ENCODE peak calls at places on chromosomes 16 and 17, in ten cellular contexts. One of them, this sample, is unnamed.

GRCh38 chr17:72879877-72880276 is 212.6 kb downstream of the SLC39A11 start:
- DNase-seq in mesothelial cell of epicardium: no peak
- DNase-seq in GM12878: no peak
- DNase-seq in B cell: no peak
- DNase-seq in RWPE1: no peak
- DNase-seq in neural crest cell: no peak
- DNase-seq in kidney epithelial cell: no peak
- DNase-seq in pancreas: no peak
- DNase-seq in fibroblast of mammary gland: no peak
- DNase-seq in adrenal gland: no peak
- DNase-seq in this sample: no peak

GRCh38 chr17:44279586-44280344 is 11.8 kb upstream of the SLC4A1 start:
- DNase-seq in mesothelial cell of epicardium: no peak
- DNase-seq in adrenal gland: peak
- DNase-seq in fibroblast of mammary gland: peak
- DNase-seq in kidney epithelial cell: peak
- DNase-seq in GM12878: peak
- DNase-seq in pancreas: peak
- DNase-seq in B cell: no peak
- DNase-seq in neural crest cell: peak
- DNase-seq in RWPE1: peak
- DNase-seq in this sample: peak

GRCh38 chr17:48322060-48322459 is 108.0 kb downstream of the SKAP1 start:
- DNase-seq in B cell: no peak
- DNase-seq in kidney epithelial cell: no peak
- DNase-seq in GM12878: no peak
- DNase-seq in adrenal gland: no peak
- DNase-seq in pancreas: no peak
- DNase-seq in RWPE1: no peak
- DNase-seq in fibroblast of mammary gland: peak
- DNase-seq in neural crest cell: no peak
- DNase-seq in mesothelial cell of epicardium: no peak
- DNase-seq in this sample: no peak

GRCh38 chr17:79082311-79083190 is 7.9 kb downstream of the ENGASE start:
- DNase-seq in RWPE1: peak
- DNase-seq in pancreas: no peak
- DNase-seq in kidney epithelial cell: no peak
- DNase-seq in GM12878: no peak
- DNase-seq in adrenal gland: peak
- DNase-seq in neural crest cell: peak
- DNase-seq in fibroblast of mammary gland: peak
- DNase-seq in B cell: peak
- DNase-seq in mesothelial cell of epicardium: peak
- DNase-seq in this sample: peak

GRCh38 chr16:1324286-1324826 is 9.1 kb upstream of the BAIAP3 start:
- DNase-seq in GM12878: no peak
- DNase-seq in mesothelial cell of epicardium: no peak
- DNase-seq in pancreas: no peak
- DNase-seq in fibroblast of mammary gland: no peak
- DNase-seq in RWPE1: no peak
- DNase-seq in B cell: no peak
- DNase-seq in adrenal gland: no peak
- DNase-seq in neural crest cell: no peak
- DNase-seq in kidney epithelial cell: no peak
- DNase-seq in this sample: no peak

GRCh38 chr17:34598161-34598776 is 18.9 kb downstream of the TMEM132E start:
- DNase-seq in neural crest cell: peak
- DNase-seq in GM12878: no peak
- DNase-seq in pancreas: no peak
- DNase-seq in mesothelial cell of epicardium: peak
- DNase-seq in RWPE1: no peak
- DNase-seq in kidney epithelial cell: no peak
- DNase-seq in B cell: no peak
- DNase-seq in adrenal gland: no peak
- DNase-seq in fibroblast of mammary gland: no peak
- DNase-seq in this sample: no peak

GRCh38 chr16:31128711-31129567 is 6.6 kb downstream of the PRSS8 start:
- DNase-seq in pancreas: peak
- DNase-seq in kidney epithelial cell: no peak
- DNase-seq in fibroblast of mammary gland: no peak
- DNase-seq in neural crest cell: no peak
- DNase-seq in GM12878: no peak
- DNase-seq in RWPE1: no peak
- DNase-seq in mesothelial cell of epicardium: no peak
- DNase-seq in B cell: no peak
- DNase-seq in adrenal gland: no peak
- DNase-seq in this sample: no peak

GRCh38 chr16:71882505-71883192 is 1.3 kb downstream of the ZNF821 start:
- DNase-seq in GM12878: peak
- DNase-seq in B cell: peak
- DNase-seq in adrenal gland: peak
- DNase-seq in fibroblast of mammary gland: peak
- DNase-seq in neural crest cell: peak
- DNase-seq in mesothelial cell of epicardium: peak
- DNase-seq in kidney epithelial cell: no peak
- DNase-seq in RWPE1: peak
- DNase-seq in pancreas: peak
- DNase-seq in this sample: peak

DNA sequence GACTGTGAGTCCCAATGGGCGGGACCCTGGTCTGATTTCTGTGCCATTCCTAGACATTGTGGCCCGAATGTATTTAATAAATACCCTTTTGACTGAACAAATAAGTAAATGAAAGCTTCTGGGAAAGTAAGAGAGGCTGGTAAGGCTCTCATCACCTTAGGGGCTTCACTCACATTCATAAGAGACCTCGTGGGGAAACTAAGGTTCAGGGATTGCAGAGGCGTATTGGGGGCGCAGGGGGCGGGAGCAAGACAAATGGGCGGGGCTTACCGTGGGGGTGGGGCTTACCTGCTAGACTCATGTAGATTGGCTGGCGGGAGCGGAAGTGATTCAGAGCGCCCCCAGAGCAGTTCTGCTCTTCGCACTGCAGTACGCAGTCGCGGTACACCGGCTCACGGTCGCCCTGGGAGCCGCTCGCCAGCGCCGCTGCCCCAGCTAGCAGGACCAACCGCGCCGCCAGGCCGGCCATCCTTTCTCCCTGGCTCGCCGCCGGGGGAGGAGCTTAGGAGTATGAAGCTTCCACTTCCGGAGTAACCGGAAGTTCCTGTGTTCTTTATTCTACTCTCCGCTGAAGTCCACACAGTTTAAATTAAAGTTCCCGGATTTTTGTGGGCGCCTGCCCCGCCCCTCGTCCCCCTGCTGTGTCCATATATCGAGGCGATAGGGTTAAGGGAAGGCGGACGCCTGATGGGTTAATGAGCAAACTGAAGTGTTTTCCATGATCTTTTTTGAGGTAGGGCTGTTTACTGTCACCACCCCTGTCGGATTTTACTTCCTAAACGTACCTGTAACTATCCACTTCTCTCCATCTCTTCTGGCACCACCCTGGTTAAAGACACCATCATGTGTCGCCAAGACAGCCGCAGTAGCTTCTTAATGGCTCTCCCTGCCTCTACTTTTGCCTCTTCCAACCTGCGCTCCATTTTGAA is at the start of gene PGAP3:
- DNase-seq in kidney epithelial cell: peak
- DNase-seq in fibroblast of mammary gland: peak
- DNase-seq in RWPE1: peak
- DNase-seq in mesothelial cell of epicardium: peak
- DNase-seq in B cell: peak
- DNase-seq in GM12878: peak
- DNase-seq in neural crest cell: peak
- DNase-seq in adrenal gland: peak
- DNase-seq in pancreas: peak
- DNase-seq in this sample: peak
- TF ChIP-seq CTCF in kidney epithelial cell: no peak
- TF ChIP-seq CTCF in fibroblast of mammary gland: no peak
- TF ChIP-seq CTCF in RWPE1: no peak
- TF ChIP-seq CTCF in mesothelial cell of epicardium: no peak
- TF ChIP-seq CTCF in B cell: no peak
- TF ChIP-seq CTCF in GM12878: peak
- TF ChIP-seq CTCF in neural crest cell: no peak
- TF ChIP-seq CTCF in adrenal gland: no peak
- TF ChIP-seq CTCF in pancreas: no peak
- TF ChIP-seq CTCF in this sample: no peak

GRCh38 chr17:75516619-75517276 is 420 bp downstream of the TSEN54 start:
- DNase-seq in kidney epithelial cell: no peak
- DNase-seq in RWPE1: no peak
- DNase-seq in adrenal gland: no peak
- DNase-seq in fibroblast of mammary gland: no peak
- DNase-seq in GM12878: no peak
- DNase-seq in neural crest cell: peak
- DNase-seq in pancreas: no peak
- DNase-seq in B cell: no peak
- DNase-seq in mesothelial cell of epicardium: peak
- DNase-seq in this sample: peak

GRCh38 chr17:75515523-75516254 is at the start of gene CASKIN2:
- DNase-seq in mesothelial cell of epicardium: peak
- DNase-seq in adrenal gland: peak
- DNase-seq in pancreas: peak
- DNase-seq in B cell: peak
- DNase-seq in neural crest cell: peak
- DNase-seq in RWPE1: peak
- DNase-seq in GM12878: peak
- DNase-seq in kidney epithelial cell: peak
- DNase-seq in fibroblast of mammary gland: peak
- DNase-seq in this sample: peak

GRCh38 chr17:75515229-75515522 is 161 bp downstream of the CASKIN2 start:
- DNase-seq in mesothelial cell of epicardium: no peak
- DNase-seq in RWPE1: no peak
- DNase-seq in GM12878: no peak
- DNase-seq in B cell: no peak
- DNase-seq in pancreas: no peak
- DNase-seq in neural crest cell: no peak
- DNase-seq in fibroblast of mammary gland: no peak
- DNase-seq in kidney epithelial cell: no peak
- DNase-seq in adrenal gland: no peak
- DNase-seq in this sample: no peak

GRCh38 chr17:75517277-75517865 is 1.0 kb downstream of the TSEN54 start:
- DNase-seq in adrenal gland: no peak
- DNase-seq in neural crest cell: no peak
- DNase-seq in kidney epithelial cell: no peak
- DNase-seq in fibroblast of mammary gland: no peak
- DNase-seq in B cell: no peak
- DNase-seq in pancreas: no peak
- DNase-seq in mesothelial cell of epicardium: no peak
- DNase-seq in GM12878: no peak
- DNase-seq in RWPE1: no peak
- DNase-seq in this sample: no peak

GRCh38 chr17:75516255-75516618 is at the start of gene TSEN54:
- DNase-seq in mesothelial cell of epicardium: peak
- DNase-seq in kidney epithelial cell: peak
- DNase-seq in neural crest cell: peak
- DNase-seq in pancreas: peak
- DNase-seq in adrenal gland: peak
- DNase-seq in GM12878: peak
- DNase-seq in RWPE1: peak
- DNase-seq in fibroblast of mammary gland: peak
- DNase-seq in B cell: peak
- DNase-seq in this sample: peak
- TF ChIP-seq CTCF in mesothelial cell of epicardium: no peak
- TF ChIP-seq CTCF in kidney epithelial cell: no peak
- TF ChIP-seq CTCF in neural crest cell: no peak
- TF ChIP-seq CTCF in pancreas: no peak
- TF ChIP-seq CTCF in adrenal gland: no peak
- TF ChIP-seq CTCF in GM12878: peak
- TF ChIP-seq CTCF in RWPE1: no peak
- TF ChIP-seq CTCF in fibroblast of mammary gland: no peak
- TF ChIP-seq CTCF in B cell: no peak
- TF ChIP-seq CTCF in this sample: no peak

DNA sequence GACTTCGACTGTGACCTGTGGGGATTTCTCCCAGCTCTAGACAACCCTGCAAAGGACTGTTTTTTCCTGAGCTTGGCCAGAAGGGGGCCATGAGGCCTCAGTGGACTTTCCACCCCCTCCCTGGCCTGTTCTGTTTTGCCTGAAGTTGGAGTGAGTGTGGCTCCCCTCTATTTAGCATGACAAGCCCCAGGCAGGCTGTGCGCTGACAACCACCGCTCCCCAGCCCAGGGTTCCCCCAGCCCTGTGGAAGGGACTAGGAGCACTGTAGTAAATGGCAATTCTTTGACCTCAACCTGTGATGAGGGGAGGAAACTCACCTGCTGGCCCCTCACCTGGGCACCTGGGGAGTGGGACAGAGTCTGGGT is 19.3 kb downstream of the NGFR start:
- DNase-seq in adrenal gland: no peak
- DNase-seq in RWPE1: no peak
- DNase-seq in kidney epithelial cell: no peak
- DNase-seq in B cell: no peak
- DNase-seq in mesothelial cell of epicardium: no peak
- DNase-seq in fibroblast of mammary gland: peak
- DNase-seq in GM12878: no peak
- DNase-seq in neural crest cell: no peak
- DNase-seq in pancreas: no peak
- DNase-seq in this sample: no peak
- TF ChIP-seq CTCF in adrenal gland: no peak
- TF ChIP-seq CTCF in RWPE1: no peak
- TF ChIP-seq CTCF in kidney epithelial cell: peak
- TF ChIP-seq CTCF in B cell: no peak
- TF ChIP-seq CTCF in mesothelial cell of epicardium: peak
- TF ChIP-seq CTCF in fibroblast of mammary gland: peak
- TF ChIP-seq CTCF in GM12878: no peak
- TF ChIP-seq CTCF in neural crest cell: peak
- TF ChIP-seq CTCF in pancreas: no peak
- TF ChIP-seq CTCF in this sample: no peak

GRCh38 chr16:17138801-17139200 is 332.0 kb downstream of the XYLT1 start:
- DNase-seq in neural crest cell: peak
- DNase-seq in mesothelial cell of epicardium: peak
- DNase-seq in B cell: no peak
- DNase-seq in pancreas: no peak
- DNase-seq in RWPE1: no peak
- DNase-seq in fibroblast of mammary gland: peak
- DNase-seq in kidney epithelial cell: no peak
- DNase-seq in GM12878: no peak
- DNase-seq in adrenal gland: no peak
- DNase-seq in this sample: no peak

GRCh38 chr16:17134586-17134985 is 336.2 kb downstream of the XYLT1 start:
- DNase-seq in adrenal gland: no peak
- DNase-seq in RWPE1: no peak
- DNase-seq in kidney epithelial cell: no peak
- DNase-seq in mesothelial cell of epicardium: no peak
- DNase-seq in GM12878: peak
- DNase-seq in B cell: no peak
- DNase-seq in neural crest cell: no peak
- DNase-seq in pancreas: no peak
- DNase-seq in fibroblast of mammary gland: no peak
- DNase-seq in this sample: peak

GRCh38 chr16:17133851-17134250 is 336.9 kb downstream of the XYLT1 start:
- DNase-seq in neural crest cell: no peak
- DNase-seq in fibroblast of mammary gland: no peak
- DNase-seq in GM12878: no peak
- DNase-seq in kidney epithelial cell: no peak
- DNase-seq in pancreas: no peak
- DNase-seq in B cell: no peak
- DNase-seq in adrenal gland: no peak
- DNase-seq in mesothelial cell of epicardium: no peak
- DNase-seq in RWPE1: no peak
- DNase-seq in this sample: no peak

GRCh38 chr16:17131351-17131750 is 339.4 kb downstream of the XYLT1 start:
- DNase-seq in GM12878: no peak
- DNase-seq in pancreas: no peak
- DNase-seq in kidney epithelial cell: no peak
- DNase-seq in adrenal gland: no peak
- DNase-seq in neural crest cell: no peak
- DNase-seq in B cell: no peak
- DNase-seq in mesothelial cell of epicardium: no peak
- DNase-seq in fibroblast of mammary gland: no peak
- DNase-seq in RWPE1: no peak
- DNase-seq in this sample: no peak

GRCh38 chr16:17135439-17135838 is 335.3 kb downstream of the XYLT1 start:
- DNase-seq in kidney epithelial cell: no peak
- DNase-seq in mesothelial cell of epicardium: no peak
- DNase-seq in B cell: no peak
- DNase-seq in RWPE1: no peak
- DNase-seq in fibroblast of mammary gland: no peak
- DNase-seq in neural crest cell: no peak
- DNase-seq in pancreas: no peak
- DNase-seq in GM12878: no peak
- DNase-seq in adrenal gland: no peak
- DNase-seq in this sample: no peak
- TF ChIP-seq CTCF in kidney epithelial cell: no peak
- TF ChIP-seq CTCF in mesothelial cell of epicardium: no peak
- TF ChIP-seq CTCF in B cell: no peak
- TF ChIP-seq CTCF in RWPE1: no peak
- TF ChIP-seq CTCF in fibroblast of mammary gland: no peak
- TF ChIP-seq CTCF in neural crest cell: no peak
- TF ChIP-seq CTCF in pancreas: no peak
- TF ChIP-seq CTCF in GM12878: no peak
- TF ChIP-seq CTCF in adrenal gland: no peak
- TF ChIP-seq CTCF in this sample: no peak